ENCODE peak calls at places on chromosome 1, in ten cellular contexts. F, C, X, W, L, N, D, G, T and Q are unnamed samples.

GRCh38 chr1:30762931-30763653 is 5.5 kb upstream of the LAPTM5 start:
- DNase-seq in F (no peak), C (no peak), X (no peak), W (no peak), L (no peak), N (no peak), D (no peak), G (no peak), T (no peak), Q (no peak)

GRCh38 chr1:22710688-22711024 is at the start of gene EPHB2:
- DNase-seq in F (peak; percentile 33), C (no peak), X (no peak), W (no peak), L (peak; percentile 46), N (peak; percentile 42), D (peak; percentile 68), G (no peak), T (no peak), Q (no peak)

GRCh38 chr1:208778417-208778816 is 534.2 kb upstream of the PLXNA2 start:
- DNase-seq in F (peak; percentile 31), C (no peak), X (no peak), W (no peak), L (no peak), N (no peak), D (no peak), G (no peak), T (no peak), Q (no peak)

GRCh38 chr1:71296551-71296950 is 215.7 kb upstream of the ZRANB2 start:
- DNase-seq in F (peak; percentile 80), C (no peak), X (no peak), W (no peak), L (no peak), N (no peak), D (no peak), G (no peak), T (no peak), Q (no peak)

GRCh38 chr1:180611016-180611930 is 20.5 kb upstream of the XPR1 start:
- DNase-seq in F (no peak), C (no peak), X (no peak), W (no peak), L (no peak), N (no peak), D (peak; percentile 4), G (peak; percentile 56), T (peak; percentile 75), Q (no peak)

GRCh38 chr1:193706763-193707162 is 520.4 kb upstream of the B3GALT2 start:
- DNase-seq in F (no peak), C (no peak), X (no peak), W (no peak), L (no peak), N (no peak), D (no peak), G (peak; percentile 16), T (no peak), Q (no peak)

GRCh38 chr1:26195805-26196204 is 5.4 kb downstream of the CATSPER4 start:
- DNase-seq in F (no peak), C (no peak), X (no peak), W (no peak), L (no peak), N (no peak), D (no peak), G (no peak), T (no peak), Q (no peak)

GRCh38 chr1:62295921-62296451 is 23.2 kb downstream of the KANK4 start:
- DNase-seq in F (peak; percentile 42), C (no peak), X (peak; percentile 18), W (no peak), L (no peak), N (no peak), D (peak; percentile 25), G (peak; percentile 49), T (peak; percentile 53), Q (no peak)

GRCh38 chr1:245650441-245650840 is 495.7 kb downstream of the KIF26B start:
- DNase-seq in F (no peak), C (no peak), X (no peak), W (no peak), L (no peak), N (no peak), D (no peak), G (no peak), T (no peak), Q (no peak)

GRCh38 chr1:109886827-109887226 is 23.8 kb upstream of the CSF1 start:
- DNase-seq in F (no peak), C (no peak), X (no peak), W (no peak), L (no peak), N (no peak), D (no peak), G (no peak), T (no peak), Q (no peak)

GRCh38 chr1:226816585-226816984 is 53.8 kb upstream of the PSEN2 start:
- DNase-seq in F (no peak), C (no peak), X (peak; percentile 74), W (no peak), L (no peak), N (no peak), D (no peak), G (no peak), T (no peak), Q (no peak)